ENCODE peak calls at places on chromosomes 4 and X, in ten cellular contexts. One of them, this sample, is unnamed.
A peak's percentile ranks its signal among the peaks of the same experiment; 100 is the strongest.

GRCh38 chr4:170007113-170007512 is 19.1 kb downstream of the MFAP3L start:
- DNase-seq in left lung: no peak
- DNase-seq in CD8-positive, alpha-beta memory T cell: no peak
- DNase-seq in H1: no peak
- DNase-seq in K562: peak; percentile 63
- DNase-seq in left ventricle myocardium inferior: no peak
- DNase-seq in aorta: no peak
- DNase-seq in stomach: no peak
- DNase-seq in GM23338: no peak
- DNase-seq in tibial nerve: no peak
- DNase-seq in this sample: no peak

GRCh38 chr4:69874507-69874906 is 14.6 kb upstream of the SULT1E1 start:
- DNase-seq in H1: no peak
- DNase-seq in left lung: no peak
- DNase-seq in GM23338: no peak
- DNase-seq in CD8-positive, alpha-beta memory T cell: no peak
- DNase-seq in stomach: no peak
- DNase-seq in K562: no peak
- DNase-seq in tibial nerve: no peak
- DNase-seq in aorta: no peak
- DNase-seq in left ventricle myocardium inferior: no peak
- DNase-seq in this sample: no peak

GRCh38 chr4:150140774-150141400 is 62.6 kb downstream of the DCLK2 start:
- DNase-seq in GM23338: no peak
- DNase-seq in stomach: no peak
- DNase-seq in CD8-positive, alpha-beta memory T cell: no peak
- DNase-seq in left lung: no peak
- DNase-seq in aorta: no peak
- DNase-seq in left ventricle myocardium inferior: no peak
- DNase-seq in K562: no peak
- DNase-seq in H1: no peak
- DNase-seq in tibial nerve: no peak
- DNase-seq in this sample: no peak

GRCh38 chr4:165909947-165910346 is 36.9 kb downstream of the TLL1 start:
- DNase-seq in stomach: no peak
- DNase-seq in left lung: no peak
- DNase-seq in left ventricle myocardium inferior: no peak
- DNase-seq in tibial nerve: no peak
- DNase-seq in H1: no peak
- DNase-seq in CD8-positive, alpha-beta memory T cell: no peak
- DNase-seq in K562: no peak
- DNase-seq in GM23338: no peak
- DNase-seq in aorta: no peak
- DNase-seq in this sample: no peak

GRCh38 chr4:152310223-152310622 is 225.7 kb downstream of the FBXW7 start:
- DNase-seq in stomach: no peak
- DNase-seq in CD8-positive, alpha-beta memory T cell: no peak
- DNase-seq in left lung: no peak
- DNase-seq in tibial nerve: no peak
- DNase-seq in aorta: no peak
- DNase-seq in K562: no peak
- DNase-seq in left ventricle myocardium inferior: no peak
- DNase-seq in GM23338: peak; percentile 37
- DNase-seq in H1: no peak
- DNase-seq in this sample: no peak

GRCh38 chrX:108199691-108200090 is 108.1 kb downstream of the ATG4A start:
- DNase-seq in CD8-positive, alpha-beta memory T cell: no peak
- DNase-seq in K562: peak; percentile 33
- DNase-seq in tibial nerve: no peak
- DNase-seq in GM23338: peak; percentile 58
- DNase-seq in stomach: no peak
- DNase-seq in H1: no peak
- DNase-seq in left lung: no peak
- DNase-seq in aorta: no peak
- DNase-seq in left ventricle myocardium inferior: no peak
- DNase-seq in this sample: peak; percentile 44

GRCh38 chrX:68710870-68711576 is 63.6 kb downstream of the STARD8 start:
- DNase-seq in left lung: no peak
- DNase-seq in GM23338: peak; percentile 76
- DNase-seq in CD8-positive, alpha-beta memory T cell: no peak
- DNase-seq in left ventricle myocardium inferior: no peak
- DNase-seq in tibial nerve: no peak
- DNase-seq in K562: peak; percentile 55
- DNase-seq in aorta: no peak
- DNase-seq in stomach: peak; percentile 52
- DNase-seq in H1: no peak
- DNase-seq in this sample: peak; percentile 28

GRCh38 chr4:112830753-112831386 is 193.9 kb downstream of the LARP7 start:
- DNase-seq in stomach: no peak
- DNase-seq in H1: no peak
- DNase-seq in left lung: no peak
- DNase-seq in K562: no peak
- DNase-seq in GM23338: no peak
- DNase-seq in CD8-positive, alpha-beta memory T cell: no peak
- DNase-seq in tibial nerve: no peak
- DNase-seq in left ventricle myocardium inferior: no peak
- DNase-seq in aorta: no peak
- DNase-seq in this sample: no peak

GRCh38 chr4:3046149-3046548 is 28.2 kb downstream of the HTT-AS start:
- DNase-seq in aorta: no peak
- DNase-seq in CD8-positive, alpha-beta memory T cell: no peak
- DNase-seq in stomach: no peak
- DNase-seq in GM23338: no peak
- DNase-seq in H1: no peak
- DNase-seq in left ventricle myocardium inferior: no peak
- DNase-seq in tibial nerve: no peak
- DNase-seq in left lung: no peak
- DNase-seq in K562: no peak
- DNase-seq in this sample: no peak

GRCh38 chrX:46447384-46447783 is 97.8 kb downstream of the ZNF674 start:
- DNase-seq in left lung: no peak
- DNase-seq in aorta: no peak
- DNase-seq in stomach: no peak
- DNase-seq in GM23338: no peak
- DNase-seq in K562: no peak
- DNase-seq in CD8-positive, alpha-beta memory T cell: no peak
- DNase-seq in left ventricle myocardium inferior: no peak
- DNase-seq in tibial nerve: no peak
- DNase-seq in H1: no peak
- DNase-seq in this sample: no peak

GRCh38 chrX:69149466-69150293 is 15.6 kb downstream of the PJA1 start:
- DNase-seq in left lung: peak; percentile 21
- DNase-seq in K562: no peak
- DNase-seq in H1: no peak
- DNase-seq in CD8-positive, alpha-beta memory T cell: no peak
- DNase-seq in stomach: no peak
- DNase-seq in GM23338: peak; percentile 85
- DNase-seq in aorta: no peak
- DNase-seq in tibial nerve: no peak
- DNase-seq in left ventricle myocardium inferior: no peak
- DNase-seq in this sample: no peak

GRCh38 chr4:81466841-81467671 is 4.7 kb downstream of the RASGEF1B start:
- DNase-seq in stomach: peak; percentile 75
- DNase-seq in aorta: no peak
- DNase-seq in K562: peak; percentile 40
- DNase-seq in left lung: no peak
- DNase-seq in CD8-positive, alpha-beta memory T cell: peak; percentile 70
- DNase-seq in left ventricle myocardium inferior: no peak
- DNase-seq in tibial nerve: peak; percentile 38
- DNase-seq in GM23338: peak; percentile 94
- DNase-seq in H1: no peak
- DNase-seq in this sample: peak; percentile 34

GRCh38 chr4:75718529-75718928 is 5.8 kb upstream of the USO1 start:
- DNase-seq in stomach: no peak
- DNase-seq in GM23338: no peak
- DNase-seq in aorta: no peak
- DNase-seq in H1: no peak
- DNase-seq in left ventricle myocardium inferior: no peak
- DNase-seq in tibial nerve: no peak
- DNase-seq in K562: no peak
- DNase-seq in CD8-positive, alpha-beta memory T cell: no peak
- DNase-seq in left lung: no peak
- DNase-seq in this sample: no peak

GRCh38 chr4:75715105-75715799 is 9.1 kb upstream of the USO1 start:
- DNase-seq in left ventricle myocardium inferior: no peak
- DNase-seq in tibial nerve: no peak
- DNase-seq in H1: no peak
- DNase-seq in left lung: no peak
- DNase-seq in GM23338: no peak
- DNase-seq in aorta: no peak
- DNase-seq in K562: no peak
- DNase-seq in CD8-positive, alpha-beta memory T cell: no peak
- DNase-seq in stomach: no peak
- DNase-seq in this sample: no peak

GRCh38 chr4:75722417-75722816 is 2.0 kb upstream of the USO1 start:
- DNase-seq in tibial nerve: no peak
- DNase-seq in left lung: no peak
- DNase-seq in left ventricle myocardium inferior: no peak
- DNase-seq in CD8-positive, alpha-beta memory T cell: no peak
- DNase-seq in K562: no peak
- DNase-seq in H1: no peak
- DNase-seq in aorta: no peak
- DNase-seq in stomach: no peak
- DNase-seq in GM23338: no peak
- DNase-seq in this sample: no peak

GRCh38 chr4:75714681-75715080 is 9.7 kb upstream of the USO1 start:
- DNase-seq in CD8-positive, alpha-beta memory T cell: no peak
- DNase-seq in H1: no peak
- DNase-seq in left ventricle myocardium inferior: no peak
- DNase-seq in tibial nerve: no peak
- DNase-seq in left lung: no peak
- DNase-seq in stomach: no peak
- DNase-seq in K562: no peak
- DNase-seq in GM23338: no peak
- DNase-seq in aorta: no peak
- DNase-seq in this sample: no peak

DNA sequence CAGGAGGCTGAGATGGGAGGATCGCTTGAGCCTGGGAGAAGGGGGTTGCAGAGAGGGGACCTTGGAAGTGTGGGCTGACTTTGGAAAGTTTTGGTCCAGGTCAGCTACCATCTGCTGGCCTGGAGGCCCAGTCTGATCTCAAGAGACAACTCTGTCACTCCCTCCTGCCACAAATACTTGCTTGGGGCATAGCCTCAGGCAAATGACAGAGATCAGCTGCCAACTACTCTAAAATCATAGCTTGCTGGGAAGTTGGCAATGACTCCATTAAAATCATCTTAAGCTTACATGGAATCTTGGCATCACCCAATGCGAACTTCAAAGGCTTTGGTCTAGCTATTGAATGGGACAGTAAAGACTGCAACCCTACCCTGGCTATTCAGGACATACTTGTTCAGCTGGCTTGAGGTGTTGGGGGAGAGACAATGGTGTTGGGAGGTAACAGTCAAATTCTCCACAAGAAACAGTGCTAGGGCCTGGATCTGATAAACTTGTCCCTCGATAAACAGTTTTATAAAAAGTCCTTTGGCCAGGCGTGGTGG is 7.0 kb upstream of the USO1 start:
- DNase-seq in aorta: no peak
- DNase-seq in H1: no peak
- DNase-seq in GM23338: no peak
- DNase-seq in left ventricle myocardium inferior: no peak
- DNase-seq in tibial nerve: no peak
- DNase-seq in stomach: no peak
- DNase-seq in K562: no peak
- DNase-seq in CD8-positive, alpha-beta memory T cell: no peak
- DNase-seq in left lung: no peak
- DNase-seq in this sample: no peak
- H3K27ac ChIP-seq in aorta: no peak overlapping the region
- H3K27ac ChIP-seq in H1: no peak overlapping the region
- H3K27ac ChIP-seq in GM23338: peak overlapping the region; percentile 13
- H3K27ac ChIP-seq in left ventricle myocardium inferior: no peak overlapping the region
- H3K27ac ChIP-seq in tibial nerve: no peak overlapping the region
- H3K27ac ChIP-seq in stomach: no peak overlapping the region
- H3K27ac ChIP-seq in K562: no peak overlapping the region
- H3K27ac ChIP-seq in CD8-positive, alpha-beta memory T cell: no peak overlapping the region
- H3K27ac ChIP-seq in left lung: no peak overlapping the region
- H3K27ac ChIP-seq in this sample: no peak overlapping the region

GRCh38 chr4:6047130-6047673 is 29.0 kb upstream of the C4orf50 start:
- DNase-seq in H1: no peak
- DNase-seq in left lung: no peak
- DNase-seq in left ventricle myocardium inferior: no peak
- DNase-seq in tibial nerve: no peak
- DNase-seq in K562: no peak
- DNase-seq in CD8-positive, alpha-beta memory T cell: no peak
- DNase-seq in stomach: peak; percentile 34
- DNase-seq in aorta: peak; percentile 54
- DNase-seq in GM23338: peak; percentile 43
- DNase-seq in this sample: no peak
- H3K4me1 ChIP-seq in H1: no peaks in the 10 kb centered on the region
- H3K4me1 ChIP-seq in left lung: no peaks in the 10 kb centered on the region
- H3K4me1 ChIP-seq in left ventricle myocardium inferior: no peaks in the 10 kb centered on the region
- H3K4me1 ChIP-seq in tibial nerve: no peaks in the 10 kb centered on the region
- H3K4me1 ChIP-seq in K562: no peaks in the 10 kb centered on the region
- H3K4me1 ChIP-seq in CD8-positive, alpha-beta memory T cell: no peaks in the 10 kb centered on the region
- H3K4me1 ChIP-seq in stomach: no peaks in the 10 kb centered on the region
- H3K4me1 ChIP-seq in aorta: no peaks in the 10 kb centered on the region
- H3K4me1 ChIP-seq in GM23338: no peaks in the 10 kb centered on the region
- H3K4me1 ChIP-seq in this sample: no peaks in the 10 kb centered on the region

DNA sequence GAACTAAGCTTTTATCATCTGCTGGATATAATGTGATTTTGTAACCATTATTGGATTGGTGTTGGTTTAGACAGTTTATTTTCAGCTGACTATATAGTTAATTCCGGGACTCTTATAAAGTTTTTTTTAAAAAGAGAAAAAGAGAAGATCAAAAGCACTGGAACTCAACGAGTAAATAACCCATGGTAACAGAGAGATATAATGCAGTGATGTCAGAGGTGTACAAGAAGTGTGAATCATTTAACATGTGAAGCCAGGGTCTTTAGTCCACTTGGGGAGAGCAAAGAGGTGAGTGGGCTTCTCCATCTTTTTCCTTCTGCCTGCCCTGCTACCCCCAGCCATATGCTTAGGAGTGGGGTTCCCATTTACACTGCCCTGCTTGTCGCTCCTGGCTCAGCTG is 3.2 kb downstream of the TMEM165 start:
- DNase-seq in CD8-positive, alpha-beta memory T cell: no peak
- DNase-seq in left lung: no peak
- DNase-seq in GM23338: no peak
- DNase-seq in stomach: no peak
- DNase-seq in K562: no peak
- DNase-seq in H1: no peak
- DNase-seq in aorta: no peak
- DNase-seq in tibial nerve: no peak
- DNase-seq in left ventricle myocardium inferior: no peak
- DNase-seq in this sample: no peak
- H3K27ac ChIP-seq in CD8-positive, alpha-beta memory T cell: no peak overlapping the region
- H3K27ac ChIP-seq in left lung: peak overlapping the region; percentile 98
- H3K27ac ChIP-seq in GM23338: no peak overlapping the region
- H3K27ac ChIP-seq in stomach: peak overlapping the region; percentile 99
- H3K27ac ChIP-seq in K562: peak overlapping the region; percentile 34
- H3K27ac ChIP-seq in H1: no peak overlapping the region
- H3K27ac ChIP-seq in aorta: no peak overlapping the region
- H3K27ac ChIP-seq in tibial nerve: no peak overlapping the region
- H3K27ac ChIP-seq in left ventricle myocardium inferior: peak overlapping the region; percentile 98
- H3K27ac ChIP-seq in this sample: peak overlapping the region; percentile 98

DNA sequence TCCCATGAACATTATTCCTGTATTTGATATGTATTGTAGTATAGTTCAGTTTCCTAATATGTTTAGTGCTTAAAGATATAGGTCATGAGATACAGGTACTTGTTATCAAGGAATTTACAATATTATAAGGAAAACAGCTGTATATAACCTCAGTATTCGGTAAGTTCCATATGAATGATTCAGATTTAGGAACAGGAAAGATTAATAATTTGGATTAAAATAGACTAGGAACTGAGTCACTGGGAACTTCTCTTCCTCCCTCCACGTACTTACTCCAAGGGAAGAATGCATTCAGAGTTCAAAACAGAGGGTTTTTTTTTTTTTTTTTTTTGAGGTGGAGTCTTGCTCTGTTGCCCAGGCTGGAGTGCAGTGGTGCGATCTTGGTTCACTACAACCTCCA is 20.0 kb downstream of the DIAPH2 start:
- DNase-seq in aorta: no peak
- DNase-seq in K562: no peak
- DNase-seq in H1: no peak
- DNase-seq in stomach: no peak
- DNase-seq in CD8-positive, alpha-beta memory T cell: no peak
- DNase-seq in tibial nerve: no peak
- DNase-seq in GM23338: no peak
- DNase-seq in left lung: no peak
- DNase-seq in left ventricle myocardium inferior: no peak
- DNase-seq in this sample: no peak
- H3K4me1 ChIP-seq in aorta: no peaks in the 10 kb centered on the region
- H3K4me1 ChIP-seq in K562: no peaks in the 10 kb centered on the region
- H3K4me1 ChIP-seq in H1: no peaks in the 10 kb centered on the region
- H3K4me1 ChIP-seq in stomach: peaks cover 13% of the 10 kb centered on the region
- H3K4me1 ChIP-seq in CD8-positive, alpha-beta memory T cell: no peaks in the 10 kb centered on the region
- H3K4me1 ChIP-seq in tibial nerve: no peaks in the 10 kb centered on the region
- H3K4me1 ChIP-seq in GM23338: peaks cover 10% of the 10 kb centered on the region
- H3K4me1 ChIP-seq in left lung: no peaks in the 10 kb centered on the region
- H3K4me1 ChIP-seq in left ventricle myocardium inferior: peaks cover 16% of the 10 kb centered on the region
- H3K4me1 ChIP-seq in this sample: no peaks in the 10 kb centered on the region